ENCODE peak calls at places on chromosomes 12 and 14, in four cellular contexts. X is stomach, Z is PC-3, D is Caco-2. K is an unnamed sample.

GRCh38 chr14:24935796-24936195 is 114.2 kb downstream of the STXBP6 start:
- DNase-seq in X (no peak), Z (no peak), D (no peak), K (no peak)

GRCh38 chr12:90575995-90576394 is 379.0 kb downstream of the CCER1 start:
- DNase-seq in X (no peak), Z (no peak), D (no peak), K (no peak)

GRCh38 chr12:57156701-57157403 is 9.4 kb upstream of the LRP1-AS start:
- DNase-seq in X (no peak), Z (no peak), D (no peak), K (no peak)

GRCh38 chr12:67268335-67268895 is 743 bp upstream of the CAND1 start:
- DNase-seq in X (peak; percentile 87), Z (peak; percentile 97), D (peak; percentile 95), K (peak; percentile 98)

GRCh38 chr14:69855180-69855817 is 23.9 kb upstream of the SMOC1 start:
- DNase-seq in X (no peak), Z (no peak), D (no peak), K (no peak)

GRCh38 chr12:124390442-124391116 is 95.7 kb downstream of the RFLNA start:
- DNase-seq in X (peak; percentile 59), Z (peak; percentile 83), D (no peak), K (no peak)

GRCh38 chr14:74238974-74239847 is at the start of gene VSX2:
- DNase-seq in X (no peak), Z (no peak), D (no peak), K (no peak)

GRCh38 chr12:92145481-92145730 is 240 bp downstream of the BTG1 start:
- DNase-seq in X (no peak), Z (no peak), D (no peak), K (no peak)

GRCh38 chr12:78760906-78761305 is 103.7 kb upstream of the SYT1 start:
- DNase-seq in X (no peak), Z (no peak), D (no peak), K (no peak)
- H3K4me3 ChIP-seq in X (no peak overlapping the region), Z (no peak overlapping the region), D (no peak overlapping the region), K (no peak overlapping the region)

DNA sequence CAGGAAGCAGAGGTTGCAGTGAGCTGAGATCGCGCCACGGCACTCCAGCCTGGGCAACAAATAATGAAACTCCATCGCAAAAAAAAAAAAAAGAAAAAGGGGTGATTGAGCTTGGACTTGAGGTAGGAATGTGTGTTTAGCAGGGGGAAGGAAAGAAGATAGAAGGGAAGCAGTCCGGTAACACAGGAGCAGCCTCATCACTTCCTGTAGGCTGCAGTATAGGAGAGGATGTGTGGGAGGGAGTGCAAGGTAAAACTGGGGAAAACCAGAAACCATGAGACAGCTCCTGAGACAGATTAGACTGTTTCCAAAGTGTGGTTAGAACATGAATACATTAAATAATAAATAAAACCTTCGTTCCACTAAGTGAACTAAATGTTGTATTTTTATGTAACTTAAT is 49.2 kb downstream of the FGD4 start:
- DNase-seq in X (no peak), Z (no peak), D (no peak), K (no peak)
- TF ChIP-seq CTCF in X (no peak), Z (no peak), D (no peak), K (no peak)

GRCh38 chr14:105400016-105400415 is 1.7 kb downstream of the TEX22 start:
- DNase-seq in X (no peak), Z (no peak), D (no peak), K (no peak)
- H3K4me3 ChIP-seq in X (no peak overlapping the region), Z (peak overlapping the region; percentile 90), D (peak overlapping the region; percentile 85), K (peak overlapping the region; percentile 90)

GRCh38 chr14:93201155-93201704 is 5.6 kb downstream of the GON7 start:
- DNase-seq in X (no peak), Z (no peak), D (no peak), K (no peak)

GRCh38 chr14:93212432-93212831 is 5.4 kb downstream of the UBR7 start:
- DNase-seq in X (no peak), Z (no peak), D (no peak), K (no peak)

GRCh38 chr14:93207468-93208308 is 632 bp downstream of the UBR7 start:
- DNase-seq in X (peak; percentile 40), Z (peak; percentile 51), D (peak; percentile 64), K (no peak)

GRCh38 chr14:93206793-93207467 is at the start of the genes GON7 and UBR7:
- DNase-seq in X (peak; percentile 94), Z (peak; percentile 97), D (peak; percentile 96), K (peak; percentile 95)
- TF ChIP-seq CTCF in X (peak; percentile 38), Z (no peak), D (peak; percentile 32), K (peak; percentile 30)

GRCh38 chr14:70882771-70883492 is 24.3 kb upstream of the PCNX1 start:
- DNase-seq in X (no peak), Z (peak; percentile 58), D (no peak), K (no peak)

GRCh38 chr14:70884595-70885342 is 22.5 kb upstream of the PCNX1 start:
- DNase-seq in X (no peak), Z (no peak), D (no peak), K (no peak)

GRCh38 chr14:70879448-70879847 is 27.8 kb upstream of the PCNX1 start:
- DNase-seq in X (no peak), Z (no peak), D (no peak), K (no peak)

GRCh38 chr14:70885343-70886014 is 21.8 kb upstream of the PCNX1 start:
- DNase-seq in X (no peak), Z (no peak), D (no peak), K (no peak)

GRCh38 chr14:70881549-70882174 is 25.6 kb upstream of the PCNX1 start:
- DNase-seq in X (no peak), Z (no peak), D (no peak), K (no peak)
- H3K4me3 ChIP-seq in X (no peak overlapping the region), Z (no peak overlapping the region), D (no peak overlapping the region), K (no peak overlapping the region)

GRCh38 chr14:58297762-58298476 is 436 bp upstream of the ARID4A start:
- DNase-seq in X (peak; percentile 98), Z (peak; percentile 100), D (peak; percentile 99), K (peak; percentile 100)
- TF ChIP-seq CTCF in X (no peak), Z (peak; percentile 24), D (no peak), K (no peak)

K was measured in LNCaP clone FGC.